ENCODE peak calls at places on chromosomes 7 and 10, in six cellular contexts. A is HCT116, X is sigmoid colon, F is neuronal stem cell, W is kidney, U is AG04450. G is an unnamed sample. For H3K9me3, the result is how much of the 10 kb centered on the place peaks cover.

GRCh38 chr7:156943091-156944041 is 6.1 kb upstream of the NOM1 start:
- DNase-seq in W (peak), A (no peak), F (no peak), X (no peak), U (no peak), G (no peak)

GRCh38 chr7:127938588-127938987 is 92.6 kb downstream of the LRRC4 start:
- DNase-seq in W (no peak), U (peak), F (no peak), A (no peak), X (no peak), G (no peak)

GRCh38 chr7:128734777-128735342 is 4.3 kb upstream of the CALU start:
- DNase-seq in A (no peak), W (no peak), U (no peak), X (no peak), F (no peak), G (no peak)

GRCh38 chr10:120365872-120366271 is 91.2 kb upstream of the PLPP4 start:
- DNase-seq in F (no peak), X (no peak), U (no peak), A (no peak), W (no peak), G (no peak)

GRCh38 chr10:66180651-66181318 is 745.1 kb upstream of the LRRTM3 start:
- DNase-seq in W (no peak), A (peak), F (peak), X (no peak), U (peak), G (no peak)

GRCh38 chr7:12746211-12746610 is 58.8 kb downstream of the ARL4A start:
- DNase-seq in X (no peak), F (no peak), A (no peak), U (no peak), W (no peak), G (no peak)

GRCh38 chr7:45003789-45004188 is 3.8 kb downstream of the CCM2 start:
- DNase-seq in A (no peak), U (no peak), W (peak), X (peak), F (no peak), G (no peak)

GRCh38 chr10:119517235-119518141 is 25.0 kb downstream of the RGS10 start:
- DNase-seq in U (no peak), F (no peak), A (no peak), W (no peak), X (no peak), G (no peak)

GRCh38 chr7:74173491-74173865 is 678 bp upstream of the EIF4H start:
- DNase-seq in A (no peak), F (no peak), X (no peak), U (no peak), W (no peak), G (no peak)

GRCh38 chr7:158728911-158729645 is 24.5 kb upstream of the NCAPG2 start:
- DNase-seq in W (no peak), F (no peak), U (no peak), A (no peak), X (no peak), G (no peak)

GRCh38 chr10:1119027-1119426 is 62.8 kb downstream of the WDR37 start:
- DNase-seq in A (no peak), U (no peak), X (no peak), F (no peak), W (no peak), G (no peak)

GRCh38 chr7:26151650-26151952 is 397 bp upstream of the NFE2L3 start:
- DNase-seq in A (no peak), W (no peak), F (no peak), X (no peak), U (no peak), G (no peak)

GRCh38 chr7:24038993-24039392 is 245.0 kb upstream of the NPY start:
- DNase-seq in W (no peak), X (no peak), U (no peak), A (no peak), F (no peak), G (no peak)

GRCh38 chr10:123398180-123398591 is 244.0 kb downstream of the BUB3 start:
- DNase-seq in F (no peak), W (no peak), U (no peak), X (no peak), A (no peak), G (no peak)

GRCh38 chr10:36803229-36803628 is 322.2 kb upstream of the ANKRD30A start:
- DNase-seq in X (no peak), W (no peak), U (no peak), A (no peak), F (no peak), G (no peak)

GRCh38 chr7:36923831-36924555 is 199.7 kb upstream of the AOAH start:
- DNase-seq in X (no peak), F (no peak), W (no peak), A (no peak), U (no peak), G (no peak)

GRCh38 chr10:69801094-69801433 is 642 bp upstream of the COL13A1 start:
- DNase-seq in W (no peak), A (peak), X (peak), F (peak), U (no peak), G (no peak)

GRCh38 chr10:29563420-29564035 is 71.2 kb downstream of the SVIL start:
- DNase-seq in A (no peak), W (no peak), U (no peak), X (no peak), F (no peak), G (no peak)

GRCh38 chr10:122103592-122103991 is 114.6 kb downstream of the TACC2 start:
- DNase-seq in W (no peak), A (no peak), F (no peak), U (no peak), X (peak), G (no peak)

GRCh38 chr10:102384053-102384452 is 11.5 kb upstream of the NFKB2 start:
- DNase-seq in A (no peak), U (no peak), W (no peak), X (no peak), F (no peak), G (no peak)

GRCh38 chr7:66379761-66380160 is 174.6 kb downstream of the TPST1 start:
- DNase-seq in U (no peak), A (peak), X (no peak), W (no peak), F (no peak), G (no peak)

GRCh38 chr10:46293832-46294640 is 7.2 kb downstream of the ANTXRL start:
- DNase-seq in A (no peak), U (no peak), X (peak), W (no peak), F (no peak), G (peak)

GRCh38 chr7:142311876-142312275 is 54.0 kb upstream of the PRSS58 start:
- DNase-seq in A (no peak), W (no peak), F (no peak), U (no peak), X (no peak), G (no peak)

GRCh38 chr7:1050956-1051690 is 6.8 kb downstream of the GPR146 start:
- DNase-seq in W (peak), X (no peak), A (no peak), U (no peak), F (no peak), G (no peak)
- H3K9me3 ChIP-seq in W (under half), X (under half), A (under half), U (under half), F (under half), G (under half)

GRCh38 chr10:8056378-8056777 is 1.9 kb downstream of the GATA3 start:
- DNase-seq in U (no peak), A (no peak), W (no peak), X (no peak), F (peak), G (no peak)
- H3K4me3 ChIP-seq in U (no peak), A (no peak), W (peak), X (no peak), F (no peak), G (peak)

GRCh38 chr10:108307250-108307924 is 1142.9 kb upstream of the SORCS1 start:
- DNase-seq in A (no peak), U (no peak), X (no peak), F (no peak), W (no peak), G (no peak)
- H3K9me3 ChIP-seq in A (under half), U (under half), X (under half), F (under half), W (under half), G (under half)

GRCh38 chr7:105284014-105284413 is 104.7 kb downstream of the SRPK2 start:
- DNase-seq in W (no peak), A (no peak), F (no peak), U (no peak), X (no peak), G (no peak)

GRCh38 chr7:105285118-105285874 is 103.4 kb downstream of the SRPK2 start:
- DNase-seq in U (no peak), X (no peak), F (no peak), A (no peak), W (no peak), G (no peak)

GRCh38 chr7:105278973-105279687 is 109.6 kb downstream of the SRPK2 start:
- DNase-seq in U (no peak), W (no peak), X (no peak), A (no peak), F (no peak), G (no peak)

GRCh38 chr7:105279688-105280007 is 109.1 kb downstream of the SRPK2 start:
- DNase-seq in W (no peak), A (no peak), X (no peak), U (no peak), F (no peak), G (no peak)

DNA sequence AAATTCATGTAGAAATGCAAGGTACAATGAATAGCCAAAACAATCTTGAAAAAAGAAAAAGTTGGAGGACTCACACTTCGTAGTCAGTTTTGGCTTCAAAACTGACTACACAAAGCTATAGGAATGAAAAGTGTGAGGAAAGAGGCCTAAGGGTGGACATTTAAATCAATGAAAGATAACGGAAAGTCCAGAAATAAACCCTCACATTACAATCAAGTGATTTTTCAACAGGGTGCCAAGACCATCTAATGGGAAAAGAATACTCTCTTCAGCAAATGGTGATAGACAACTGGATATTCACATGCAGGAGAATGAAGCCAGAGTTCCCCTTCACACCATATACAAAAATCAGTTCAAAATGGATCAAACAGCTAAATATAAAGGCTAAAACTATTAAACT is 106.8 kb downstream of the SRPK2 start:
- DNase-seq in U (no peak), X (no peak), W (no peak), F (no peak), A (no peak), G (no peak)
- H3K4me3 ChIP-seq in U (no peak), X (no peak), W (no peak), F (no peak), A (no peak), G (no peak)

GRCh38 chr10:108787932-108788331 is 1135.4 kb downstream of the XPNPEP1 start:
- DNase-seq in W (no peak), U (no peak), A (no peak), F (no peak), X (no peak), G (no peak)
- H3K9me3 ChIP-seq in W (under half), U (under half), A (under half), F (under half), X (under half), G (under half)